ENCODE peak calls at places on chromosome 3, in five cellular contexts. Y, S, D, O and T are unnamed samples.

GRCh38 chr3:19526071-19526470 is 377.8 kb downstream of the KCNH8 start:
- DNase-seq in S (no peak), O (no peak), D (no peak), Y (no peak), T (no peak)

GRCh38 chr3:69806735-69807438 is 67.6 kb downstream of the MITF start:
- DNase-seq in O (no peak), S (no peak), D (peak), Y (peak), T (no peak)

GRCh38 chr3:84223512-84223911 is 735.3 kb upstream of the CADM2 start:
- DNase-seq in O (no peak), Y (no peak), D (no peak), S (no peak), T (no peak)

GRCh38 chr3:53191836-53192480 is 30.9 kb downstream of the PRKCD start:
- DNase-seq in D (no peak), Y (no peak), S (no peak), O (no peak), T (no peak)

GRCh38 chr3:177126015-177126773 is 71.1 kb downstream of the TBL1XR1 start:
- DNase-seq in D (peak), S (peak), O (no peak), Y (peak), T (no peak)

GRCh38 chr3:190443257-190443656 is 6.4 kb downstream of the TMEM207 start:
- DNase-seq in Y (peak), S (peak), O (no peak), D (peak), T (no peak)

GRCh38 chr3:36763850-36764703 is at the start of gene DCLK3:
- DNase-seq in D (no peak), O (no peak), S (no peak), Y (peak), T (no peak)

GRCh38 chr3:1262246-1262645 is 169.4 kb downstream of the CNTN6 start:
- DNase-seq in D (no peak), Y (no peak), O (no peak), S (no peak), T (no peak)

GRCh38 chr3:88031543-88032148 is 27.2 kb downstream of the CGGBP1 start:
- DNase-seq in D (peak), S (peak), O (no peak), Y (peak), T (no peak)

GRCh38 chr3:39104961-39105686 is 2.3 kb downstream of the GORASP1 start:
- DNase-seq in Y (no peak), O (no peak), D (no peak), S (no peak), T (no peak)

GRCh38 chr3:171049831-171050444 is 23.4 kb upstream of the SLC2A2 start:
- DNase-seq in Y (peak), D (peak), S (peak), O (peak), T (no peak)

GRCh38 chr3:89280822-89281365 is 173.5 kb downstream of the EPHA3 start:
- DNase-seq in Y (no peak), O (no peak), S (no peak), D (no peak), T (no peak)

GRCh38 chr3:191476053-191476787 is 15.3 kb downstream of the PYDC2 start:
- DNase-seq in D (no peak), S (peak), Y (peak), O (no peak), T (no peak)

GRCh38 chr3:5053021-5053831 is 68.9 kb upstream of the ARL8B start:
- DNase-seq in D (peak), O (no peak), Y (peak), S (peak), T (peak)

GRCh38 chr3:13263770-13264467 is 156.2 kb downstream of the NUP210 start:
- DNase-seq in O (no peak), Y (peak), D (no peak), S (no peak), T (no peak)

GRCh38 chr3:31275038-31275562 is 257.6 kb upstream of the STT3B start:
- DNase-seq in Y (peak), S (peak), O (no peak), D (peak), T (no peak)

GRCh38 chr3:125261031-125261430 is 48.5 kb upstream of the SLC12A8 start:
- DNase-seq in S (no peak), Y (no peak), O (no peak), D (no peak), T (no peak)

GRCh38 chr3:172658344-172659245 is 52.3 kb downstream of the NCEH1 start:
- DNase-seq in O (no peak), S (peak), D (peak), Y (peak), T (no peak)

GRCh38 chr3:104519968-104520655 is 846.6 kb upstream of the ALCAM start:
- DNase-seq in D (no peak), Y (peak), O (no peak), S (no peak), T (no peak)

GRCh38 chr3:45593708-45594601 is 596 bp upstream of the LIMD1 start:
- DNase-seq in D (peak), O (peak), S (peak), Y (peak), T (peak)

GRCh38 chr3:132629928-132630327 is 29.7 kb downstream of the ACAD11 start:
- DNase-seq in O (no peak), Y (peak), S (peak), D (peak), T (no peak)

GRCh38 chr3:136818851-136819783 is at the start of gene SLC35G2:
- DNase-seq in Y (peak), D (peak), S (peak), O (peak), T (peak)

GRCh38 chr3:13975686-13976085 is 95.8 kb upstream of the WNT7A start:
- DNase-seq in Y (no peak), O (no peak), D (no peak), S (no peak), T (no peak)